ENCODE peak calls at places on chromosomes 5 and 9, in ten cellular contexts. R, N, P, V, E, I, U, F, D and K are unnamed samples.

GRCh38 chr9:112764837-112765236 is 14.3 kb downstream of the SNX30 start:
- DNase-seq in E (no peak), R (no peak), U (no peak), N (no peak), V (no peak), D (no peak), I (no peak), P (no peak), F (no peak), K (no peak)

GRCh38 chr9:5951686-5952211 is 61.1 kb downstream of the MLANA start:
- DNase-seq in R (no peak), I (no peak), D (no peak), U (no peak), N (peak), P (no peak), V (no peak), F (no peak), E (no peak), K (no peak)

GRCh38 chr9:81431662-81432061 is 257.7 kb downstream of the TLE1 start:
- DNase-seq in P (no peak), N (peak), R (no peak), E (peak), U (no peak), D (no peak), I (no peak), F (no peak), V (no peak), K (no peak)

GRCh38 chr9:130021123-130021522 is 21.9 kb downstream of the FNBP1 start:
- DNase-seq in U (no peak), N (no peak), D (no peak), V (no peak), I (no peak), E (no peak), R (no peak), F (no peak), P (no peak), K (no peak)

GRCh38 chr5:12683249-12683648 is 779.0 kb upstream of the CTNND2 start:
- DNase-seq in E (no peak), U (no peak), I (no peak), P (no peak), V (no peak), F (no peak), R (no peak), N (no peak), D (no peak), K (no peak)

GRCh38 chr9:123418052-123418430 is 62.0 kb downstream of the CRB2 start:
- DNase-seq in P (no peak), F (no peak), R (no peak), U (no peak), I (no peak), V (no peak), N (no peak), D (no peak), E (no peak), K (no peak)

GRCh38 chr9:116450378-116451139 is 236.5 kb upstream of the TRIM32 start:
- DNase-seq in R (no peak), P (no peak), E (no peak), I (no peak), V (no peak), U (no peak), F (no peak), D (no peak), N (peak), K (no peak)

GRCh38 chr9:125966959-125967711 is 220.0 kb downstream of the PBX3 start:
- DNase-seq in P (no peak), F (no peak), U (no peak), V (no peak), I (no peak), R (no peak), D (no peak), N (no peak), E (peak), K (peak)

GRCh38 chr5:6708814-6709213 is 4.4 kb upstream of the TENT4A start:
- DNase-seq in V (no peak), D (no peak), N (no peak), P (no peak), I (no peak), F (no peak), E (no peak), U (no peak), R (no peak), K (no peak)